ENCODE peak calls at places on chromosome 21, in five cellular contexts. T is A549, I is K562, Y is WTC11, S is HepG2. L is an unnamed sample.

GRCh38 chr21:36976882-36977651 is 10.6 kb upstream of the HLCS start:
- DNase-seq in T (peak; percentile 84), I (peak; percentile 62), Y (peak; percentile 33), S (peak; percentile 87), L (peak; percentile 59)

GRCh38 chr21:39220150-39220549 is 36.9 kb upstream of the PSMG1 start:
- DNase-seq in T (no peak), I (no peak), Y (no peak), S (no peak), L (no peak)

GRCh38 chr21:15064576-15065380 is at the start of gene NRIP1:
- DNase-seq in T (peak; percentile 85), I (peak; percentile 77), Y (peak; percentile 74), S (peak; percentile 78), L (no peak)

GRCh38 chr21:37061926-37062591 is 10.8 kb downstream of the PIGP start:
- DNase-seq in T (no peak), I (no peak), Y (no peak), S (peak; percentile 56), L (no peak)

GRCh38 chr21:16522512-16522911 is 792.7 kb downstream of the USP25 start:
- DNase-seq in T (no peak), I (no peak), Y (no peak), S (no peak), L (no peak)

GRCh38 chr21:45590246-45590725 is 48.0 kb upstream of the SLC19A1 start:
- DNase-seq in T (peak; percentile 46), I (peak; percentile 97), Y (peak; percentile 76), S (no peak), L (no peak)

GRCh38 chr21:39613029-39613934 is 542 bp downstream of the B3GALT5 start:
- DNase-seq in T (no peak), I (no peak), Y (no peak), S (no peak), L (no peak)

GRCh38 chr21:14263879-14264278 is 47.9 kb downstream of the RBM11 start:
- DNase-seq in T (no peak), I (peak; percentile 10), Y (no peak), S (no peak), L (no peak)

GRCh38 chr21:40685121-40685630 is 161.8 kb downstream of the DSCAM start:
- DNase-seq in T (no peak), I (no peak), Y (no peak), S (no peak), L (no peak)

GRCh38 chr21:46122758-46123683 is 25.1 kb downstream of the COL6A2 start:
- DNase-seq in T (no peak), I (no peak), Y (no peak), S (no peak), L (no peak)

GRCh38 chr21:45102391-45102932 is 28.1 kb downstream of the ADARB1 start:
- DNase-seq in T (peak; percentile 59), I (no peak), Y (no peak), S (no peak), L (no peak)

GRCh38 chr21:17858764-17859163 is 39.6 kb upstream of the C21orf91 start:
- DNase-seq in T (no peak), I (no peak), Y (no peak), S (no peak), L (no peak)

GRCh38 chr21:43815107-43815742 is 25.8 kb downstream of the RRP1 start:
- DNase-seq in T (no peak), I (peak; percentile 94), Y (peak; percentile 52), S (no peak), L (no peak)

GRCh38 chr21:35252831-35253230 is 203.7 kb upstream of the RUNX1 start:
- DNase-seq in T (no peak), I (no peak), Y (no peak), S (no peak), L (no peak)

GRCh38 chr21:40466893-40467483 is 380.0 kb downstream of the DSCAM start:
- DNase-seq in T (peak; percentile 9), I (no peak), Y (no peak), S (no peak), L (no peak)

GRCh38 chr21:39125752-39126485 is 57.3 kb downstream of the PSMG1 start:
- DNase-seq in T (peak; percentile 59), I (no peak), Y (peak; percentile 70), S (peak; percentile 80), L (no peak)

GRCh38 chr21:45954271-45954670 is 27.3 kb upstream of the COL6A1 start:
- DNase-seq in T (no peak), I (no peak), Y (no peak), S (no peak), L (no peak)

GRCh38 chr21:10430007-10430406 is 91.4 kb upstream of the TPTE start:
- DNase-seq in T (no peak), I (peak; percentile 27), Y (no peak), S (no peak), L (no peak)

GRCh38 chr21:35381743-35382310 is 332.7 kb upstream of the RUNX1 start:
- DNase-seq in T (no peak), I (no peak), Y (no peak), S (no peak), L (no peak)

GRCh38 chr21:46187814-46188213 is 3.6 kb upstream of the SPATC1L start:
- DNase-seq in T (no peak), I (no peak), Y (no peak), S (no peak), L (no peak)

GRCh38 chr21:38951095-38951745 is 145.5 kb downstream of the ETS2 start:
- DNase-seq in T (peak; percentile 10), I (no peak), Y (no peak), S (no peak), L (no peak)

GRCh38 chr21:38804617-38805281 is 980 bp upstream of the ETS2 start:
- DNase-seq in T (peak; percentile 69), I (peak; percentile 70), Y (peak; percentile 63), S (no peak), L (no peak)

GRCh38 chr21:44253832-44254700 is 7.6 kb downstream of the DNMT3L start:
- DNase-seq in T (no peak), I (no peak), Y (no peak), S (no peak), L (no peak)

GRCh38 chr21:29146726-29147125 is 16.3 kb downstream of the MAP3K7CL start:
- DNase-seq in T (no peak), I (no peak), Y (no peak), S (no peak), L (no peak)
- TF ChIP-seq ESRRA in T (no peak), I (no peak), Y (no peak), S (no peak), L (no peak)

GRCh38 chr21:33967086-33967571 is 51.5 kb upstream of the ATP5PO start:
- DNase-seq in T (no peak), I (no peak), Y (no peak), S (peak; percentile 21), L (no peak)

GRCh38 chr21:33966324-33966949 is 50.8 kb upstream of the ATP5PO start:
- DNase-seq in T (no peak), I (no peak), Y (no peak), S (no peak), L (no peak)

GRCh38 chr21:33968998-33969353 is 53.4 kb upstream of the ATP5PO start:
- DNase-seq in T (no peak), I (no peak), Y (no peak), S (no peak), L (no peak)

GRCh38 chr21:33969600-33969999 is 54.0 kb upstream of the ATP5PO start:
- DNase-seq in T (no peak), I (no peak), Y (no peak), S (peak; percentile 33), L (no peak)

GRCh38 chr21:33968082-33968997 is 52.7 kb upstream of the ATP5PO start:
- DNase-seq in T (peak; percentile 38), I (peak; percentile 56), Y (no peak), S (peak; percentile 41), L (no peak)
- TF ChIP-seq ESRRA in T (no peak), I (no peak), Y (no peak), S (no peak), L (no peak)

GRCh38 chr21:21730524-21730923 is 732.3 kb downstream of the NCAM2 start:
- DNase-seq in T (no peak), I (no peak), Y (no peak), S (no peak), L (no peak)
- TF ChIP-seq ESRRA in T (no peak), I (no peak), Y (no peak), S (no peak), L (no peak)

GRCh38 chr21:31145271-31145801 is 107.1 kb upstream of the KRTAP19-8 start:
- DNase-seq in T (no peak), I (no peak), Y (no peak), S (no peak), L (no peak)
- TF ChIP-seq ESRRA in T (no peak), I (no peak), Y (no peak), S (no peak), L (no peak)

GRCh38 chr21:33936221-33937038 is 20.8 kb upstream of the ATP5PO start:
- DNase-seq in T (no peak), I (no peak), Y (no peak), S (no peak), L (no peak)
- TF ChIP-seq ESRRA in T (no peak), I (no peak), Y (no peak), S (no peak), L (no peak)

GRCh38 chr21:26120833-26121232 is 49.7 kb downstream of the APP start:
- DNase-seq in T (no peak), I (no peak), Y (peak; percentile 38), S (no peak), L (no peak)
- TF ChIP-seq ESRRA in T (no peak), I (no peak), Y (no peak), S (no peak), L (no peak)

GRCh38 chr21:41933259-41934079 is 20.3 kb downstream of the C2CD2 start:
- DNase-seq in T (no peak), I (no peak), Y (no peak), S (no peak), L (no peak)

GRCh38 chr21:41932576-41933258 is 21.1 kb downstream of the C2CD2 start:
- DNase-seq in T (no peak), I (peak; percentile 56), Y (no peak), S (peak; percentile 77), L (no peak)

GRCh38 chr21:41931041-41931451 is 22.8 kb downstream of the C2CD2 start:
- DNase-seq in T (no peak), I (no peak), Y (no peak), S (no peak), L (no peak)

GRCh38 chr21:41929248-41929647 is 24.6 kb downstream of the C2CD2 start:
- DNase-seq in T (no peak), I (no peak), Y (no peak), S (no peak), L (no peak)

GRCh38 chr21:41932191-41932575 is 21.6 kb downstream of the C2CD2 start:
- DNase-seq in T (peak; percentile 68), I (peak; percentile 43), Y (no peak), S (no peak), L (no peak)
- TF ChIP-seq ESRRA in T (no peak), I (no peak), Y (no peak), S (no peak), L (no peak)

DNA sequence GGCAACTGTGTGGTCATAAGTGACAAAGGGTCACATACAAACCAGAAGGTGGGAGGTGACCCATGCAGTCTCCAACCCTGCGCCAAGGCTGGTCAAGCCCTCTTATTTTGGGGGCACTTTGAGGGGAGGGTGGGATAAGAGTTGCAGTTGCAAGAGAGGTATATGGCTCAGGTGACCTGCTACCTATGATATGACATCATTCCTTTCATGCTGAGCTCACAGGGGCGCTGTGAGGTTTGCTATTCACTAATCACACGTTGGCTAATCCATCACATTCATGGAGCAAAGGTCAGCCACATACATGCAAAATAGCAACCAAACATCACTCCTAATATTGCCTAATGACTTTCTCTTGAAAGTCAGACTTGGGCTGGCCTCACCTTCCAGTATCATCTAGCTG is 72.0 kb upstream of the PAXBP1 start:
- DNase-seq in T (no peak), I (no peak), Y (no peak), S (no peak), L (no peak)
- TF ChIP-seq ESRRA in T (no peak), I (no peak), Y (no peak), S (no peak), L (no peak)